ENCODE peak calls at places on chromosomes 2 and 18, in ten cellular contexts. Y, R, W, P, D, N, H, K, U and X are unnamed samples.

GRCh38 chr2:196638765-196639164 is 750 bp upstream of the CCDC150 start:
- DNase-seq in Y (no peak), R (no peak), W (no peak), P (no peak), D (no peak), N (no peak), H (no peak), K (no peak), U (no peak), X (no peak)

GRCh38 chr2:195108182-195108581 is 548.8 kb upstream of the SLC39A10 start:
- DNase-seq in Y (no peak), R (no peak), W (no peak), P (no peak), D (no peak), N (no peak), H (no peak), K (no peak), U (no peak), X (no peak)

GRCh38 chr2:200665626-200666453 is 80.0 kb downstream of the AOX1 start:
- DNase-seq in Y (no peak), R (no peak), W (no peak), P (no peak), D (no peak), N (no peak), H (no peak), K (no peak), U (no peak), X (no peak)

GRCh38 chr2:207792244-207792785 is 22.6 kb upstream of the FZD5 start:
- DNase-seq in Y (no peak), R (peak), W (no peak), P (no peak), D (no peak), N (peak), H (no peak), K (peak), U (peak), X (peak)

GRCh38 chr2:180722551-180723239 is 257.7 kb upstream of the UBE2E3 start:
- DNase-seq in Y (no peak), R (no peak), W (peak), P (no peak), D (no peak), N (no peak), H (no peak), K (peak), U (no peak), X (no peak)

GRCh38 chr2:200077210-200077650 is 121.8 kb downstream of the MAIP1 start:
- DNase-seq in Y (no peak), R (peak), W (peak), P (no peak), D (no peak), N (peak), H (no peak), K (peak), U (no peak), X (no peak)

GRCh38 chr2:199932312-199932855 is 21.3 kb downstream of the C2orf69 start:
- DNase-seq in Y (no peak), R (no peak), W (no peak), P (no peak), D (no peak), N (no peak), H (no peak), K (peak), U (no peak), X (no peak)

GRCh38 chr2:225465827-225466226 is 66.3 kb downstream of the NYAP2 start:
- DNase-seq in Y (no peak), R (no peak), W (peak), P (no peak), D (no peak), N (no peak), H (no peak), K (no peak), U (no peak), X (no peak)

GRCh38 chr2:120182019-120182560 is 41.1 kb downstream of the TMEM185B start:
- DNase-seq in Y (no peak), R (no peak), W (no peak), P (no peak), D (no peak), N (no peak), H (no peak), K (no peak), U (no peak), X (no peak)

GRCh38 chr2:1811258-1811970 is 67.1 kb upstream of the PXDN start:
- DNase-seq in Y (no peak), R (no peak), W (no peak), P (no peak), D (no peak), N (no peak), H (no peak), K (no peak), U (no peak), X (no peak)

GRCh38 chr2:109138449-109138848 is 9.4 kb downstream of the SH3RF3 start:
- DNase-seq in Y (no peak), R (peak), W (no peak), P (no peak), D (no peak), N (no peak), H (no peak), K (no peak), U (no peak), X (no peak)

GRCh38 chr2:128788636-128789220 is 470.1 kb upstream of the HS6ST1 start:
- DNase-seq in Y (no peak), R (no peak), W (no peak), P (no peak), D (no peak), N (no peak), H (no peak), K (no peak), U (no peak), X (no peak)

GRCh38 chr18:22503803-22504202 is 86.1 kb upstream of the CTAGE1 start:
- DNase-seq in Y (no peak), R (no peak), W (no peak), P (no peak), D (no peak), N (no peak), H (no peak), K (peak), U (no peak), X (no peak)

GRCh38 chr2:190634381-190634780 is 14.5 kb upstream of the NAB1 start:
- DNase-seq in Y (no peak), R (no peak), W (no peak), P (no peak), D (no peak), N (no peak), H (no peak), K (peak), U (no peak), X (no peak)

GRCh38 chr2:142037744-142038143 is 93.1 kb downstream of the LRP1B start:
- DNase-seq in Y (no peak), R (peak), W (peak), P (no peak), D (no peak), N (no peak), H (no peak), K (no peak), U (no peak), X (peak)

GRCh38 chr2:27901219-27901618 is 10.7 kb downstream of the BABAM2 start:
- DNase-seq in Y (no peak), R (no peak), W (no peak), P (no peak), D (no peak), N (no peak), H (no peak), K (no peak), U (no peak), X (no peak)

GRCh38 chr2:218230882-218231281 is 13.9 kb downstream of the ARPC2 start:
- DNase-seq in Y (no peak), R (peak), W (no peak), P (no peak), D (no peak), N (peak), H (peak), K (no peak), U (peak), X (peak)

GRCh38 chr18:70228546-70228945 is 23.1 kb upstream of the RTTN start:
- DNase-seq in Y (no peak), R (no peak), W (no peak), P (no peak), D (no peak), N (no peak), H (no peak), K (no peak), U (peak), X (peak)

GRCh38 chr2:60386436-60386835 is 167.0 kb downstream of the BCL11A start:
- DNase-seq in Y (no peak), R (no peak), W (no peak), P (no peak), D (no peak), N (no peak), H (no peak), K (no peak), U (no peak), X (no peak)

GRCh38 chr18:52670903-52671302 is 330.9 kb downstream of the DCC start:
- DNase-seq in Y (no peak), R (peak), W (peak), P (no peak), D (no peak), N (peak), H (no peak), K (no peak), U (peak), X (peak)

GRCh38 chr2:241892299-241893137 is 23.0 kb downstream of the RTP5 start:
- DNase-seq in Y (no peak), R (no peak), W (peak), P (no peak), D (no peak), N (no peak), H (no peak), K (peak), U (no peak), X (peak)

GRCh38 chr2:238475034-238475433 is 48.3 kb downstream of the ASB1 start:
- DNase-seq in Y (no peak), R (no peak), W (no peak), P (no peak), D (no peak), N (no peak), H (no peak), K (no peak), U (no peak), X (no peak)

GRCh38 chr2:72178551-72178950 is 30.9 kb upstream of the CYP26B1 start:
- DNase-seq in Y (no peak), R (no peak), W (no peak), P (no peak), D (no peak), N (no peak), H (no peak), K (no peak), U (no peak), X (no peak)

GRCh38 chr2:63819765-63820717 is 21.7 kb upstream of the UGP2 start:
- DNase-seq in Y (no peak), R (peak), W (peak), P (no peak), D (no peak), N (no peak), H (no peak), K (peak), U (peak), X (peak)